ENCODE peak calls at places on chromosomes 4 and X, in six cellular contexts. D is ascending aorta, B is fibroblast of mammary gland, R is choroid plexus epithelial cell, L is dorsolateral prefrontal cortex, K is A673. E is an unnamed sample.

GRCh38 chr4:14225683-14226207 is 598.2 kb upstream of the BOD1L1 start:
- DNase-seq in D (no peak), B (no peak), R (no peak), L (no peak), K (no peak), E (no peak)

GRCh38 chrX:110318664-110318968 is 731 bp upstream of the AMMECR1 start:
- DNase-seq in D (no peak), B (no peak), R (no peak), L (no peak), K (no peak), E (no peak)

GRCh38 chr4:165537028-165537648 is 158.3 kb downstream of the CPE start:
- DNase-seq in D (no peak), B (peak), R (peak), L (no peak), K (peak), E (peak)

GRCh38 chr4:185950891-185951290 is 118.1 kb upstream of the TLR3 start:
- DNase-seq in D (no peak), B (peak), R (peak), L (no peak), K (no peak), E (no peak)

GRCh38 chr4:189069782-189070181 is 870.9 kb upstream of the FRG1 start:
- DNase-seq in D (no peak), B (no peak), R (no peak), L (no peak), K (no peak), E (no peak)

GRCh38 chr4:3518511-3518880 is 13.7 kb downstream of the LRPAP1 start:
- DNase-seq in D (no peak), B (no peak), R (no peak), L (no peak), K (no peak), E (no peak)

GRCh38 chr4:13860126-13860525 is 232.6 kb upstream of the BOD1L1 start:
- DNase-seq in D (no peak), B (no peak), R (peak), L (no peak), K (peak), E (no peak)

GRCh38 chrX:74579597-74580209 is 34.7 kb downstream of the RLIM start:
- DNase-seq in D (no peak), B (peak), R (peak), L (no peak), K (no peak), E (no peak)

GRCh38 chr4:128866281-128866680 is 56.8 kb downstream of the JADE1 start:
- DNase-seq in D (no peak), B (no peak), R (no peak), L (no peak), K (no peak), E (no peak)

GRCh38 chrX:39815621-39816020 is 282.1 kb downstream of the BCOR start:
- DNase-seq in D (no peak), B (no peak), R (no peak), L (no peak), K (peak), E (no peak)

GRCh38 chr4:1026115-1026514 is 14.7 kb downstream of the FGFRL1 start:
- DNase-seq in D (no peak), B (no peak), R (peak), L (no peak), K (no peak), E (no peak)

GRCh38 chr4:71261001-71261400 is 77.8 kb upstream of the SLC4A4 start:
- DNase-seq in D (no peak), B (no peak), R (no peak), L (no peak), K (no peak), E (no peak)

GRCh38 chr4:158624889-158625478 is 46.7 kb downstream of the C4orf46 start:
- DNase-seq in D (no peak), B (peak), R (peak), L (no peak), K (peak), E (peak)

GRCh38 chrX:41180194-41180902 is 95.1 kb downstream of the USP9X start:
- DNase-seq in D (peak), B (peak), R (peak), L (peak), K (peak), E (peak)

GRCh38 chrX:15056044-15056443 is 182.8 kb downstream of the MOSPD2 start:
- DNase-seq in D (no peak), B (no peak), R (no peak), L (no peak), K (no peak), E (no peak)

GRCh38 chrX:2650865-2651264 is 40.2 kb upstream of the CD99 start:
- DNase-seq in D (no peak), B (no peak), R (peak), L (no peak), K (peak), E (no peak)

GRCh38 chr4:164706675-164707074 is 47.3 kb upstream of the SMIM31 start:
- DNase-seq in D (no peak), B (no peak), R (no peak), L (no peak), K (no peak), E (no peak)

GRCh38 chr4:40395908-40396806 is 61.0 kb downstream of the CHRNA9 start:
- DNase-seq in D (no peak), B (peak), R (peak), L (no peak), K (no peak), E (no peak)

GRCh38 chr4:154589296-154590197 is 995 bp downstream of the FGA start:
- DNase-seq in D (no peak), B (no peak), R (no peak), L (no peak), K (no peak), E (no peak)

GRCh38 chr4:181219783-181220416 is 1023.3 kb upstream of the TENM3 start:
- DNase-seq in D (no peak), B (no peak), R (no peak), L (no peak), K (no peak), E (no peak)

GRCh38 chr4:163332526-163333405 is at the start of gene NPY1R:
- DNase-seq in D (peak), B (peak), R (peak), L (peak), K (peak), E (peak)

GRCh38 chrX:2962346-2962745 is 33.2 kb upstream of the ARSD start:
- DNase-seq in D (no peak), B (no peak), R (no peak), L (no peak), K (no peak), E (no peak)

GRCh38 chrX:68415289-68415688 is 18.0 kb downstream of the OPHN1 start:
- DNase-seq in D (no peak), B (peak), R (peak), L (no peak), K (no peak), E (peak)

GRCh38 chrX:45852884-45853283 is 652.2 kb upstream of the DIPK2B start:
- DNase-seq in D (no peak), B (peak), R (peak), L (no peak), K (no peak), E (peak)

GRCh38 chr4:118869808-118870342 is 18.8 kb upstream of the SYNPO2 start:
- DNase-seq in D (no peak), B (peak), R (peak), L (no peak), K (no peak), E (peak)

GRCh38 chr4:3483471-3483921 is 20.4 kb downstream of the DOK7 start:
- DNase-seq in D (peak), B (no peak), R (no peak), L (peak), K (no peak), E (peak)

GRCh38 chrX:153883163-153883843 is 2.7 kb downstream of the L1CAM start:
- DNase-seq in D (no peak), B (no peak), R (no peak), L (no peak), K (no peak), E (no peak)

GRCh38 chr4:180598281-180598680 is 1644.9 kb upstream of the TENM3 start:
- DNase-seq in D (no peak), B (no peak), R (no peak), L (no peak), K (no peak), E (no peak)

GRCh38 chrX:80812176-80812575 is 2.5 kb upstream of the BRWD3 start:
- DNase-seq in D (no peak), B (no peak), R (peak), L (no peak), K (peak), E (peak)

GRCh38 chr4:67922697-67923096 is 38.9 kb upstream of the TMPRSS11D start:
- DNase-seq in D (no peak), B (peak), R (no peak), L (no peak), K (no peak), E (peak)

GRCh38 chrX:117973175-117974075 is 143.2 kb downstream of the KLHL13 start:
- DNase-seq in D (no peak), B (no peak), R (no peak), L (no peak), K (peak), E (no peak)

GRCh38 chr4:180058731-180059215 is 2184.4 kb upstream of the TENM3 start:
- DNase-seq in D (peak), B (peak), R (peak), L (peak), K (peak), E (no peak)

GRCh38 chrX:68462197-68462596 is 28.9 kb upstream of the OPHN1 start:
- DNase-seq in D (no peak), B (peak), R (peak), L (no peak), K (no peak), E (peak)

GRCh38 chr4:73589261-73589847 is 30.9 kb downstream of the RASSF6 start:
- DNase-seq in D (no peak), B (peak), R (peak), L (no peak), K (no peak), E (peak)

GRCh38 chr4:5030152-5030668 is 11.0 kb upstream of the CYTL1 start:
- DNase-seq in D (peak), B (no peak), R (no peak), L (no peak), K (no peak), E (no peak)

GRCh38 chrX:16771483-16772398 is 14.5 kb upstream of the TXLNG start:
- DNase-seq in D (no peak), B (peak), R (peak), L (no peak), K (peak), E (peak)

GRCh38 chr4:132333723-132334045 is 815.4 kb upstream of the PCDH10 start:
- DNase-seq in D (no peak), B (peak), R (peak), L (no peak), K (no peak), E (peak)

DNA sequence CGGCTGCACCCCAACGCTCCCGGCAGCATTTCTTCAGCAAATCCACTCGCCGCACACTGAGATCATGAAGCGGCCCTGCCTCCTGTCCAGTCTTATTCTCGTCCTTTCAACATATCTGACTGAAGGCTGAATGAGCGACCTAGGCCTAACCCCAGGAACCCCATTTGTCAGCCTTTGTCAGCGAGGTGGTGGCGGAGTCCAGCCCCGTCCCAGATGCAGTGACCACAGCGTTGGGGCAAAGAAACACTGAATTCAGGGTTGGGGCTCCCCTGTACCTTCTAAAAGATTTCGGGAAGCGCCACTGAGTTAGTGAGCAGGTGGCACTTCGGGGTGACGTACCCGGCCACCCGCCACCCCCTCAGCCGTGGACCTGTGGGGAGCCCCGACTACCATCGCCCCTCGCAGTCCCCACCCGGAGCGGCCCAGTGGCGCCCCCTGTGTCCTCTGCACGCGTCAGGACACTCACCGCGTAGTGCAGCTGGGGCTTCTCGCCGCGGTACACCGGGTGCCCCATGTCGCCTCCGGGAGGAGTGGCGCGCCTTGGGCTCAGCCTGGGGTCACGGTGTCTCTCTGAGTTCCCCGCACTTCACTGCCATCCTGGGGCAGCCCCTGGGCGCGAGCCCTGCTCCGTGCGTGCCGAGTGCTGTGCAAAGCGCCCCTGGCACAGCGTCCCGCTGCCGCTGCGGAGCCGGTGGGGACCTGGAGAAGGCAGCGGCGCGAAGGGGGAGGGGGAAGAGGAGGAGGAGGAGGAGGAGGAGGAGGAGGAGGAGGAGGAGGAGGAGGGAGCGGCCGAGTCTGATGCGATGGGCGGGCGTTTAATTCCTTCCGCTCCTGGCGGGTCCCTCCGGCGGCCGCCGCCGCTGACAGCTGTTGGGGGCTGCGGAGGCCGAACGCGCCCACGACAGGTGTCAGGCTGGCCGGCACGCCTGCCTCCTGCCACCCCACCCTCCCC is 134.1 kb downstream of the AMELX start:
- DNase-seq in D (peak), B (peak), R (peak), L (no peak), K (no peak), E (no peak)
- TF ChIP-seq CTCF in D (peak), B (peak), R (peak), L (no peak), K (peak), E (peak)

GRCh38 chrX:30488092-30488491 is 89.5 kb downstream of the TASL start:
- DNase-seq in D (no peak), B (peak), R (peak), L (no peak), K (peak), E (no peak)
- TF ChIP-seq CTCF in D (no peak), B (peak), R (peak), L (no peak), K (peak), E (peak)

DNA sequence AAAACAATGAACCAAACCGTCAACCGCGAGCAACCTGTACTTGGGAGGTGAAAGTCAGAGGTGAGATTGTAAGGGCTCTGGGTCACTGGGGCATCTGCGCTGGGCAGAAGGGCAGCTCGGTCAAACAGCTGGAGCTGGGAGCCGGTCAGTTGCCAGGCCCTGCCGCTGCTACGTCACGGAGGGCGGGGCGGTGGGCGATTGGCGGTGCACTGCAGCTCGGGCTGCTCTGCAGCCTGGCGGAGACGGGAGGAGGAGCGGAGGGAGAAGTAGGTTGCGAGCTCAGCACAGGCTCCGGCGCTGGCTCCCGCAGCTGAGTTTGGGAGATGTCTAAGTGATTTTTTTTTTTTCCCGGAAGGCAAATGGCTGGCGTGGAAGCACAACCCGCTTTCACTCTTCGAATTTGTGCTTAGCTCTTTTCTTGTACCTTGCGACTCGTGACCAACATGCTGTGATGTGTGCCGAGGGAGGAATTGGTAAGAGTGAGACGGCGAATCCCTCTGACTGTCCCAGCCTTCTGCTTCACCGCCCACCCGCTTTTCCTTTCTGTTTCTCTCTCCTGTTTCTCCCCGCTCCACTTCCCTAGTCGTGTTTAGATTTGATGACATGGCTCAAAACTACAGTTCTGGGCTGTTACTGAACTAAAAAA is at the start of gene ATP10D:
- DNase-seq in D (peak), B (peak), R (peak), L (peak), K (peak), E (peak)
- TF ChIP-seq CTCF in D (peak), B (no peak), R (peak), L (peak), K (no peak), E (no peak)

GRCh38 chr4:140373328-140374129 is at the start of gene SCOC:
- DNase-seq in D (peak), B (peak), R (peak), L (peak), K (peak), E (peak)
- TF ChIP-seq CTCF in D (no peak), B (no peak), R (no peak), L (no peak), K (no peak), E (no peak)

GRCh38 chr4:7382634-7383014 is 52.1 kb downstream of the PSAPL1 start:
- DNase-seq in D (peak), B (no peak), R (no peak), L (peak), K (no peak), E (no peak)

GRCh38 chr4:7383251-7383650 is 51.5 kb downstream of the PSAPL1 start:
- DNase-seq in D (no peak), B (no peak), R (no peak), L (peak), K (no peak), E (no peak)

GRCh38 chr4:7381890-7382633 is 52.7 kb downstream of the PSAPL1 start:
- DNase-seq in D (peak), B (no peak), R (no peak), L (peak), K (no peak), E (no peak)

GRCh38 chr4:7379719-7380118 is 55.0 kb downstream of the PSAPL1 start:
- DNase-seq in D (no peak), B (no peak), R (no peak), L (peak), K (no peak), E (no peak)

DNA sequence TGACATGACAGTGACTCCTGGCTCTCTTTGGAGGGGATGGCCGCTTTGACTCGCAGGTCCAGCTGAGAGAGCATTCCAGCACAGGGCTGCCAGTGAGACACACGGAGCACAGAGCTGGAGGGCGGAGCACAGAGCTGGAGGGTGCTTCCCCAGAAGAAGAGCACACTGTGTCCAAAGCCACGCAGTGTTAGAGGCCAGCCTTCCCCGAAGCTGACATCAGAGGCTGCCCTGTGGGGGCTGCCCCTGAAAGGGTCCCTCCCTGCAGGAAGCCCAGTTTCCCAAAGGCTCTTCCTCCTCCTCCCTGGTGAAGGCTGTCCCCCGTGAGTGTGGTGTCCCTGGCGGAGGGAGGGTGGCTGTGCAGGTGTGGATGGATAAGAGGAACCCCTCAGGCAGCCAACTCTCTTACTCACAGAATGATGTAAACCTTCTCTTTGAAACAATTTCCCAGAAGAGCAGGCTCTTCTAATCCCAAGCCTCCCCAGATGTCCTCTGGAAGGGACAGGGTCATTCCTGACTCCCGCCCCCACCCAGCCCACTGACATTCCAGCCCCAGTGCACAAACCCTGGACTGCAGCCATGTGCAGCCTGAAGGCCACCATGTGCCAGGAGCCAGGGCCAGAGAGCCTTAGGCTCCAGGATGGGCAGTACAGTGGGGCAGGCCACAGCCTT is 53.4 kb downstream of the PSAPL1 start:
- DNase-seq in D (peak), B (peak), R (no peak), L (peak), K (no peak), E (peak)
- TF ChIP-seq CTCF in D (no peak), B (no peak), R (no peak), L (no peak), K (no peak), E (peak)

GRCh38 chrX:1500701-1501624 is 36.0 kb downstream of the P2RY8 start:
- DNase-seq in D (peak), B (no peak), R (no peak), L (no peak), K (no peak), E (no peak)
- TF ChIP-seq CTCF in D (no peak), B (no peak), R (no peak), L (no peak), K (no peak), E (no peak)

GRCh38 chrX:63761639-63762038 is 23.4 kb downstream of the ARHGEF9 start:
- DNase-seq in D (no peak), B (no peak), R (no peak), L (no peak), K (no peak), E (no peak)
- TF ChIP-seq CTCF in D (peak), B (no peak), R (peak), L (no peak), K (no peak), E (no peak)

GRCh38 chrX:138345801-138346200 is 365.7 kb downstream of the FGF13 start:
- DNase-seq in D (no peak), B (no peak), R (no peak), L (no peak), K (no peak), E (no peak)

GRCh38 chrX:138349351-138349750 is 362.2 kb downstream of the FGF13 start:
- DNase-seq in D (no peak), B (no peak), R (no peak), L (no peak), K (no peak), E (no peak)
- TF ChIP-seq CTCF in D (no peak), B (no peak), R (no peak), L (no peak), K (no peak), E (no peak)